ENCODE peak calls at places on chromosomes 5 and 9, in seven cellular contexts. N, G, F, C, H, P and R are unnamed samples.

GRCh38 chr5:41793156-41793770 is 77.0 kb downstream of the OXCT1 start:
- DNase-seq in N (peak; percentile 81), G (no peak), F (peak; percentile 74), C (no peak), H (peak; percentile 84), P (peak; percentile 92), R (no peak)

GRCh38 chr5:42767491-42768105 is 11.0 kb downstream of the CCDC152 start:
- DNase-seq in N (peak; percentile 61), G (no peak), F (no peak), C (no peak), H (no peak), P (peak; percentile 59), R (no peak)

GRCh38 chr9:134724231-134724911 is 82.8 kb downstream of the COL5A1 start:
- DNase-seq in N (peak; percentile 68), G (no peak), F (peak; percentile 13), C (no peak), H (no peak), P (peak; percentile 65), R (no peak)

GRCh38 chr9:82168585-82168984 is 180.0 kb downstream of the SPATA31D1 start:
- DNase-seq in N (peak; percentile 32), G (peak; percentile 34), F (no peak), C (no peak), H (no peak), P (peak; percentile 3), R (no peak)

GRCh38 chr5:55821731-55822512 is 29.2 kb upstream of the IL31RA start:
- DNase-seq in N (no peak), G (no peak), F (peak; percentile 21), C (peak; percentile 10), H (no peak), P (peak; percentile 15), R (no peak)

GRCh38 chr9:134706522-134706921 is 64.9 kb downstream of the COL5A1 start:
- DNase-seq in N (no peak), G (no peak), F (no peak), C (peak; percentile 16), H (no peak), P (no peak), R (no peak)

GRCh38 chr5:129500101-129500500 is 40.0 kb downstream of the ADAMTS19 start:
- DNase-seq in N (no peak), G (no peak), F (no peak), C (no peak), H (no peak), P (no peak), R (no peak)

GRCh38 chr5:53554444-53554843 is 6.0 kb upstream of the NDUFS4 start:
- DNase-seq in N (no peak), G (no peak), F (no peak), C (no peak), H (no peak), P (no peak), R (no peak)

GRCh38 chr9:117403848-117404247 is 11.0 kb downstream of the ASTN2 start:
- DNase-seq in N (no peak), G (no peak), F (no peak), C (no peak), H (no peak), P (no peak), R (no peak)

GRCh38 chr9:93320591-93321219 is 130.8 kb upstream of the FAM120A start:
- DNase-seq in N (no peak), G (no peak), F (no peak), C (no peak), H (no peak), P (no peak), R (no peak)

GRCh38 chr9:96156151-96156550 is 145.8 kb downstream of the HSD17B3 start:
- DNase-seq in N (no peak), G (no peak), F (no peak), C (no peak), H (no peak), P (peak; percentile 75), R (no peak)

GRCh38 chr5:1315709-1316587 is 21.1 kb upstream of the TERT start:
- DNase-seq in N (peak; percentile 3), G (no peak), F (no peak), C (no peak), H (no peak), P (peak; percentile 3), R (peak; percentile 5)

GRCh38 chr5:164060956-164061355 is 555.5 kb downstream of the MAT2B start:
- DNase-seq in N (no peak), G (no peak), F (no peak), C (no peak), H (no peak), P (no peak), R (no peak)

GRCh38 chr5:26034813-26035212 is 1003.6 kb downstream of the CDH9 start:
- DNase-seq in N (no peak), G (no peak), F (no peak), C (no peak), H (no peak), P (no peak), R (no peak)

GRCh38 chr5:74361406-74362358 is 278.8 kb downstream of the ENC1 start:
- DNase-seq in N (no peak), G (peak; percentile 66), F (no peak), C (no peak), H (no peak), P (no peak), R (no peak)

GRCh38 chr9:18544456-18544855 is 70.5 kb downstream of the ADAMTSL1 start:
- DNase-seq in N (no peak), G (no peak), F (no peak), C (no peak), H (no peak), P (no peak), R (no peak)

GRCh38 chr5:1324719-1325190 is 20.1 kb downstream of the CLPTM1L start:
- DNase-seq in N (no peak), G (no peak), F (no peak), C (no peak), H (no peak), P (no peak), R (no peak)

GRCh38 chr5:128988476-128988875 is 23.2 kb downstream of the SLC27A6 start:
- DNase-seq in N (no peak), G (no peak), F (no peak), C (no peak), H (no peak), P (peak; percentile 39), R (no peak)

GRCh38 chr5:159021360-159022177 is 78.1 kb downstream of the EBF1 start:
- DNase-seq in N (peak; percentile 85), G (no peak), F (peak; percentile 35), C (no peak), H (no peak), P (peak; percentile 94), R (no peak)

GRCh38 chr9:120299785-120300184 is 280.2 kb downstream of the CDK5RAP2 start:
- DNase-seq in N (no peak), G (no peak), F (peak; percentile 14), C (no peak), H (no peak), P (no peak), R (no peak)
- TF ChIP-seq CTCF in N (no peak), G (no peak), F (peak; percentile 32), C (no peak), H (no peak), P (no peak), R (peak; percentile 7)

GRCh38 chr5:10521466-10522223 is 42.2 kb upstream of the ANKRD33B start:
- DNase-seq in N (no peak), G (no peak), F (peak; percentile 38), C (no peak), H (no peak), P (no peak), R (no peak)
- TF ChIP-seq CTCF in N (peak; percentile 47), G (peak; percentile 52), F (peak; percentile 64), C (no peak), H (peak; percentile 49), P (peak; percentile 43), R (peak; percentile 30)

GRCh38 chr5:132492386-132492785 is 1.8 kb upstream of the IRF1 start:
- DNase-seq in N (no peak), G (no peak), F (no peak), C (no peak), H (no peak), P (no peak), R (no peak)

GRCh38 chr5:132491368-132492364 is 1.1 kb upstream of the IRF1 start:
- DNase-seq in N (no peak), G (no peak), F (no peak), C (no peak), H (no peak), P (no peak), R (no peak)

GRCh38 chr5:132489051-132489770 is 1.4 kb downstream of the IRF1 start:
- DNase-seq in N (no peak), G (no peak), F (no peak), C (no peak), H (no peak), P (no peak), R (no peak)

GRCh38 chr5:132489871-132490483 is 596 bp downstream of the IRF1 start:
- DNase-seq in N (peak; percentile 47), G (no peak), F (peak; percentile 53), C (peak; percentile 62), H (no peak), P (peak; percentile 45), R (no peak)

DNA sequence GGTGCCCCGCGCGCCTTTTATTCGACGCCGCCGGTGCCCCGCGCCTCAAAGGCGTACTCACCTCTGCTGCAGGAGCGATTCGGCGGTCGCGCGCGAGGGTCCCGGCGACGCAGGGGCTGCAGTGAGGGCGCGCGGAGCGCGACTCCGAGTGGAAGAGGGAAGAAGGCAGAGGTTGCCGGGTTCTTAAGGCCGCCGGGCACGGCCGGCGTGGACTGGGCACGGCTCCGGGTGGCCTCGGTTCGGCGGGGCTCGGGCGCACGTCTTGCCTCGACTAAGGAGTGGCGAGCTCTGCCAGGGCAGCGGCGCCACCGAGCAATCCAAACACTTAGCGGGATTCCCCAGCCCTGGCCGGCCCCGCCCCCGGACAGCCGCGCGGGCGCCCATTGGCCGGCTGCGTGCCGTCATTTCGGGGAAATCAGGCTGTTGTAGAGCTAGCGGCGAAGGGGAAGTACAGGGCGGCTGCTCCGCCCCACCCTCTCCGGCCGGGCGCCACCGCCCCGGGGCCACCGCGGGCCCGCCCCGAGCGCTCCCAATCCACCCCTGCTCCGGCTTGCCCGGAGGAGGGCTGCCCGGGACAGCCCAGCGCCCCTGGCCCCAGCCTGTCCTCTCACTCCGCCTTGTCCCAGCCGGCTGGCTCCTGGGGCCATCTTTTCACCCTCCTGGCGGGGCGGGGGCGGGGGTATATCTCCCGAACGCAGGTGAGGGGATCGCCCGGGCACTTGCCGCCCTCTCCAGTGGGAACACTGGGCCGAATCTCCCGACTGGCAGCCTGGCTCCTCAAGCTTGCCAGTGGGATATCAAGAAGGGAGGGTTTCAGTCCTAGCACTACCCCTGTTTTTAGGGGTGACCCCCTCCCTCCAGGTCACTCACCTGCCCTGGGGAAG is at the start of gene IRF1:
- DNase-seq in N (peak; percentile 96), G (peak; percentile 81), F (peak; percentile 95), C (peak; percentile 98), H (peak; percentile 84), P (peak; percentile 96), R (peak; percentile 94)
- TF ChIP-seq CTCF in N (peak; percentile 2), G (no peak), F (no peak), C (no peak), H (no peak), P (no peak), R (no peak)

GRCh38 chr5:115096034-115096769 is 73.5 kb downstream of the TRIM36 start:
- DNase-seq in N (no peak), G (peak; percentile 34), F (no peak), C (peak; percentile 10), H (no peak), P (no peak), R (no peak)

GRCh38 chr5:115100556-115100955 is 69.2 kb downstream of the TRIM36 start:
- DNase-seq in N (peak; percentile 9), G (no peak), F (peak; percentile 19), C (peak; percentile 90), H (no peak), P (peak; percentile 21), R (no peak)

GRCh38 chr5:115097236-115097635 is 72.5 kb downstream of the TRIM36 start:
- DNase-seq in N (no peak), G (no peak), F (no peak), C (no peak), H (no peak), P (no peak), R (no peak)

GRCh38 chr5:115098041-115098702 is 71.5 kb downstream of the TRIM36 start:
- DNase-seq in N (peak; percentile 60), G (peak; percentile 15), F (peak; percentile 46), C (peak; percentile 57), H (peak; percentile 18), P (peak; percentile 69), R (peak; percentile 23)
- TF ChIP-seq CTCF in N (peak; percentile 76), G (peak; percentile 88), F (peak; percentile 94), C (peak; percentile 74), H (peak; percentile 85), P (peak; percentile 82), R (peak; percentile 54)